ENCODE peak calls at places on chromosome 15, in four cellular contexts. One of them, this sample, is unnamed.

GRCh38 chr15:99921086-99921485 is 187.8 kb upstream of the LYSMD4 start:
- DNase-seq in cardiac muscle cell: no peak
- DNase-seq in A549: no peak
- DNase-seq in GM23338: no peak
- DNase-seq in this sample: no peak

GRCh38 chr15:36428102-36428845 is 151.2 kb upstream of the CDIN1 start:
- DNase-seq in A549: peak
- DNase-seq in GM23338: no peak
- DNase-seq in cardiac muscle cell: no peak
- DNase-seq in this sample: peak

GRCh38 chr15:78105541-78106241 is 13.3 kb downstream of the SH2D7 start:
- DNase-seq in GM23338: no peak
- DNase-seq in cardiac muscle cell: no peak
- DNase-seq in A549: no peak
- DNase-seq in this sample: no peak

GRCh38 chr15:43912991-43913927 is 86.5 kb downstream of the WDR76 start:
- DNase-seq in GM23338: no peak
- DNase-seq in A549: peak
- DNase-seq in cardiac muscle cell: no peak
- DNase-seq in this sample: peak

GRCh38 chr15:78307977-78308376 is 8.6 kb upstream of the SKIC8 start:
- DNase-seq in GM23338: no peak
- DNase-seq in A549: no peak
- DNase-seq in cardiac muscle cell: no peak
- DNase-seq in this sample: no peak

GRCh38 chr15:95990833-95991232 is 339.7 kb upstream of the NR2F2 start:
- DNase-seq in GM23338: no peak
- DNase-seq in A549: no peak
- DNase-seq in cardiac muscle cell: no peak
- DNase-seq in this sample: no peak

GRCh38 chr15:47331796-47332480 is 385.4 kb upstream of the SEMA6D start:
- DNase-seq in A549: no peak
- DNase-seq in GM23338: no peak
- DNase-seq in cardiac muscle cell: peak
- DNase-seq in this sample: peak

GRCh38 chr15:98581715-98582114 is 66.6 kb upstream of the IGF1R start:
- DNase-seq in GM23338: peak
- DNase-seq in A549: no peak
- DNase-seq in cardiac muscle cell: peak
- DNase-seq in this sample: no peak

GRCh38 chr15:34367128-34368081 is at the start of gene LPCAT4:
- DNase-seq in A549: peak
- DNase-seq in cardiac muscle cell: peak
- DNase-seq in GM23338: peak
- DNase-seq in this sample: peak

GRCh38 chr15:68377766-68378165 is 54.2 kb downstream of the ITGA11 start:
- DNase-seq in A549: no peak
- DNase-seq in cardiac muscle cell: no peak
- DNase-seq in GM23338: no peak
- DNase-seq in this sample: no peak

GRCh38 chr15:75031773-75032302 is 8.4 kb downstream of the PPCDC start:
- DNase-seq in A549: no peak
- DNase-seq in cardiac muscle cell: no peak
- DNase-seq in GM23338: peak
- DNase-seq in this sample: no peak

GRCh38 chr15:96230557-96231181 is 99.8 kb upstream of the NR2F2 start:
- DNase-seq in cardiac muscle cell: no peak
- DNase-seq in A549: peak
- DNase-seq in GM23338: no peak
- DNase-seq in this sample: no peak

GRCh38 chr15:50003786-50004334 is 115.2 kb downstream of the ATP8B4 start:
- DNase-seq in GM23338: peak
- DNase-seq in A549: peak
- DNase-seq in cardiac muscle cell: peak
- DNase-seq in this sample: peak

GRCh38 chr15:83205725-83206324 is 1.8 kb downstream of the HDGFL3 start:
- DNase-seq in cardiac muscle cell: no peak
- DNase-seq in GM23338: no peak
- DNase-seq in A549: no peak
- DNase-seq in this sample: no peak

GRCh38 chr15:88382482-88382983 is 84.7 kb downstream of the MRPL46 start:
- DNase-seq in A549: peak
- DNase-seq in cardiac muscle cell: peak
- DNase-seq in GM23338: no peak
- DNase-seq in this sample: no peak

GRCh38 chr15:31004220-31004733 is 12.8 kb upstream of the MTMR10 start:
- DNase-seq in cardiac muscle cell: no peak
- DNase-seq in A549: no peak
- DNase-seq in GM23338: peak
- DNase-seq in this sample: no peak

GRCh38 chr15:80174017-80174746 is 21.4 kb downstream of the FAH start:
- DNase-seq in A549: no peak
- DNase-seq in cardiac muscle cell: no peak
- DNase-seq in GM23338: no peak
- DNase-seq in this sample: no peak

GRCh38 chr15:66603301-66604179 is 37.7 kb upstream of the LCTL start:
- DNase-seq in cardiac muscle cell: peak
- DNase-seq in A549: peak
- DNase-seq in GM23338: peak
- DNase-seq in this sample: peak

GRCh38 chr15:65195542-65196026 is 10.4 kb upstream of the CLPX start:
- DNase-seq in A549: no peak
- DNase-seq in GM23338: no peak
- DNase-seq in cardiac muscle cell: no peak
- DNase-seq in this sample: no peak

GRCh38 chr15:67521770-67522568 is 1.0 kb downstream of the C15orf61 start:
- DNase-seq in GM23338: no peak
- DNase-seq in A549: peak
- DNase-seq in cardiac muscle cell: no peak
- DNase-seq in this sample: no peak

GRCh38 chr15:92922405-92923002 is 22.4 kb downstream of the CHD2 start:
- DNase-seq in A549: no peak
- DNase-seq in GM23338: no peak
- DNase-seq in cardiac muscle cell: no peak
- DNase-seq in this sample: no peak
- H3K27ac ChIP-seq in A549: peak
- H3K27ac ChIP-seq in GM23338: peak
- H3K27ac ChIP-seq in cardiac muscle cell: peak
- H3K27ac ChIP-seq in this sample: no peak

DNA sequence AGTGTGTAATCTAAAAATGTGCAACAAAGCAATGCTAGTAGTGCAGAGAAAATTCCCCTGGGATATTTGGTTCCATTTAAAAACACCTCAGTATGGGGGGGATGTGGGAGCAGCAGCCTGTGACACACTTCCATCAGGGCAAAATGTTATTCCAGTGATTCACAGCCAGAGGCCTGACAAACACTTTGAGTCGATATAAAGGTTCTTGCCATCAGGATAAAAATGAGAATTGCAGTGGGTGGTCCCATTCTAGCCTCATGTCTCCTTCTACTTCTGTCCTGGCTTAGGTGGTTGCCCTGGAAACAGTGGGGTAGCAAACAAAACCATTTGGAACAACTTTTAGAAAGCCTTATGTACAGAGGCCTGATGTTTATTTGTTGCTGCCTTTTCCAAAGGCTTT is 84.0 kb upstream of the ZNF280D start:
- DNase-seq in A549: no peak
- DNase-seq in GM23338: peak
- DNase-seq in cardiac muscle cell: no peak
- DNase-seq in this sample: no peak
- H3K4me3 ChIP-seq in A549: no peak
- H3K4me3 ChIP-seq in GM23338: no peak
- H3K4me3 ChIP-seq in cardiac muscle cell: no peak
- H3K4me3 ChIP-seq in this sample: no peak

GRCh38 chr15:69544349-69545113 is 91.9 kb downstream of the RPLP1 start:
- DNase-seq in cardiac muscle cell: no peak
- DNase-seq in GM23338: no peak
- DNase-seq in A549: no peak
- DNase-seq in this sample: no peak
- TF ChIP-seq CTCF in cardiac muscle cell: no peak
- TF ChIP-seq CTCF in GM23338: no peak
- TF ChIP-seq CTCF in A549: no peak
- TF ChIP-seq CTCF in this sample: no peak

GRCh38 chr15:41416742-41417417 is at the start of gene RTF1:
- DNase-seq in cardiac muscle cell: peak
- DNase-seq in A549: peak
- DNase-seq in GM23338: peak
- DNase-seq in this sample: peak

GRCh38 chr15:41416162-41416741 is 643 bp upstream of the RTF1 start:
- DNase-seq in GM23338: no peak
- DNase-seq in A549: no peak
- DNase-seq in cardiac muscle cell: no peak
- DNase-seq in this sample: no peak

GRCh38 chr15:41417418-41417811 is 520 bp downstream of the RTF1 start:
- DNase-seq in A549: peak
- DNase-seq in GM23338: peak
- DNase-seq in cardiac muscle cell: no peak
- DNase-seq in this sample: no peak

DNA sequence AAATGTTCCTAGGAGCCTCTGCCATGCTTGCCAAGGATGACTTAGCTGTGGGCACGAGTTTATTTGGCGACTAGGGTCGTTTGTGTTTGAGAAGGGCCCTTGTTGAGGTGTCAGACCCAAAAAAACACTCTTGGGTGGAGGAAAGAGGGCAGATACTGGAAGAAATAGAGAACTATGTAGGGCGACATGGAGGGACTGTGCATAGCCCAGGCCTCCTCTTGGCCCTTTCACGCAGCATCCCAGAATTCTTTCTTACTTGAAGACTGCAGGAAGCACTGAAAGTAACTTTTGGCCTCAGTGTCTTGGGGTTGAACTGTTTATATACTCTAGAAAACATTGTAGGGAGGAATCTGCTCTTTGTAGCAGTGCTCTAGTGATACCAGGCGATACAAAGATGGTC is 917 bp downstream of the RTF1 start:
- DNase-seq in GM23338: peak
- DNase-seq in cardiac muscle cell: peak
- DNase-seq in A549: no peak
- DNase-seq in this sample: no peak
- H3K27ac ChIP-seq in GM23338: no peak
- H3K27ac ChIP-seq in cardiac muscle cell: peak
- H3K27ac ChIP-seq in A549: peak
- H3K27ac ChIP-seq in this sample: peak

GRCh38 chr15:90664650-90665287 is 52.4 kb upstream of the BLM start:
- DNase-seq in cardiac muscle cell: peak
- DNase-seq in A549: no peak
- DNase-seq in GM23338: peak
- DNase-seq in this sample: no peak

GRCh38 chr15:90665288-90666134 is 51.6 kb upstream of the BLM start:
- DNase-seq in cardiac muscle cell: peak
- DNase-seq in GM23338: peak
- DNase-seq in A549: peak
- DNase-seq in this sample: no peak

GRCh38 chr15:90654233-90655124 is 62.7 kb upstream of the BLM start:
- DNase-seq in cardiac muscle cell: no peak
- DNase-seq in GM23338: no peak
- DNase-seq in A549: no peak
- DNase-seq in this sample: no peak

GRCh38 chr15:90659481-90659880 is 57.7 kb upstream of the BLM start:
- DNase-seq in cardiac muscle cell: no peak
- DNase-seq in GM23338: no peak
- DNase-seq in A549: no peak
- DNase-seq in this sample: no peak

GRCh38 chr15:90660195-90660995 is 56.8 kb upstream of the BLM start:
- DNase-seq in cardiac muscle cell: no peak
- DNase-seq in GM23338: no peak
- DNase-seq in A549: peak
- DNase-seq in this sample: peak
- H3K4me3 ChIP-seq in cardiac muscle cell: no peak
- H3K4me3 ChIP-seq in GM23338: no peak
- H3K4me3 ChIP-seq in A549: no peak
- H3K4me3 ChIP-seq in this sample: no peak

This sample was measured in AG04450.